ENCODE peak calls at places on chromosomes 4 and X, in six cellular contexts. A, C, H, D, M and R are unnamed samples.

GRCh38 chr4:3791910-3792542 is 25.8 kb downstream of the ADRA2C start:
- DNase-seq in A (peak), C (peak), H (no peak), D (peak), M (no peak), R (peak)

GRCh38 chr4:15778191-15778741 is at the start of gene CD38:
- DNase-seq in A (peak), C (peak), H (no peak), D (no peak), M (no peak), R (peak)

GRCh38 chr4:52659016-52659721 is at the start of gene USP46:
- DNase-seq in A (peak), C (peak), H (peak), D (peak), M (peak), R (peak)

GRCh38 chr4:137156054-137156453 is 376.2 kb downstream of the PCDH18 start:
- DNase-seq in A (no peak), C (no peak), H (no peak), D (no peak), M (no peak), R (no peak)

GRCh38 chr4:168636506-168637176 is 139.8 kb downstream of the PALLD start:
- DNase-seq in A (no peak), C (no peak), H (no peak), D (no peak), M (no peak), R (peak)

GRCh38 chrX:86002076-86002896 is 45.1 kb downstream of the CHM start:
- DNase-seq in A (peak), C (peak), H (no peak), D (peak), M (no peak), R (no peak)

GRCh38 chr4:17500574-17500973 is 11.3 kb downstream of the QDPR start:
- DNase-seq in A (no peak), C (no peak), H (no peak), D (no peak), M (no peak), R (no peak)

GRCh38 chr4:173052439-173052838 is 116.2 kb upstream of the GALNT7 start:
- DNase-seq in A (no peak), C (no peak), H (no peak), D (no peak), M (no peak), R (no peak)

GRCh38 chrX:154358829-154359228 is 15.6 kb downstream of the FLNA start:
- DNase-seq in A (no peak), C (no peak), H (no peak), D (no peak), M (no peak), R (no peak)

GRCh38 chr4:123449780-123450179 is 53.2 kb downstream of the SPRY1 start:
- DNase-seq in A (no peak), C (no peak), H (no peak), D (peak), M (no peak), R (peak)

GRCh38 chr4:149031399-149031798 is 589.2 kb upstream of the NR3C2 start:
- DNase-seq in A (no peak), C (peak), H (no peak), D (peak), M (no peak), R (peak)

GRCh38 chr4:1813915-1814314 is 20.8 kb downstream of the FGFR3 start:
- DNase-seq in A (no peak), C (no peak), H (no peak), D (no peak), M (no peak), R (peak)

GRCh38 chrX:150200820-150201287 is 162.3 kb upstream of the MAMLD1 start:
- DNase-seq in A (peak), C (no peak), H (peak), D (peak), M (peak), R (peak)

GRCh38 chr4:188130355-188130754 is 8.9 kb upstream of the TRIML1 start:
- DNase-seq in A (no peak), C (peak), H (no peak), D (no peak), M (no peak), R (no peak)

GRCh38 chrX:2490634-2491033 is 10.1 kb downstream of the DHRSX start:
- DNase-seq in A (no peak), C (no peak), H (no peak), D (no peak), M (no peak), R (no peak)

GRCh38 chr4:118889313-118889694 is 650 bp downstream of the SYNPO2 start:
- DNase-seq in A (no peak), C (no peak), H (no peak), D (no peak), M (no peak), R (no peak)

GRCh38 chr4:48173055-48173991 is 39.3 kb upstream of the TXK start:
- DNase-seq in A (no peak), C (peak), H (no peak), D (peak), M (no peak), R (peak)

GRCh38 chrX:153993079-153993478 is 20.5 kb downstream of the TMEM187 start:
- DNase-seq in A (no peak), C (no peak), H (no peak), D (no peak), M (no peak), R (no peak)

DNA sequence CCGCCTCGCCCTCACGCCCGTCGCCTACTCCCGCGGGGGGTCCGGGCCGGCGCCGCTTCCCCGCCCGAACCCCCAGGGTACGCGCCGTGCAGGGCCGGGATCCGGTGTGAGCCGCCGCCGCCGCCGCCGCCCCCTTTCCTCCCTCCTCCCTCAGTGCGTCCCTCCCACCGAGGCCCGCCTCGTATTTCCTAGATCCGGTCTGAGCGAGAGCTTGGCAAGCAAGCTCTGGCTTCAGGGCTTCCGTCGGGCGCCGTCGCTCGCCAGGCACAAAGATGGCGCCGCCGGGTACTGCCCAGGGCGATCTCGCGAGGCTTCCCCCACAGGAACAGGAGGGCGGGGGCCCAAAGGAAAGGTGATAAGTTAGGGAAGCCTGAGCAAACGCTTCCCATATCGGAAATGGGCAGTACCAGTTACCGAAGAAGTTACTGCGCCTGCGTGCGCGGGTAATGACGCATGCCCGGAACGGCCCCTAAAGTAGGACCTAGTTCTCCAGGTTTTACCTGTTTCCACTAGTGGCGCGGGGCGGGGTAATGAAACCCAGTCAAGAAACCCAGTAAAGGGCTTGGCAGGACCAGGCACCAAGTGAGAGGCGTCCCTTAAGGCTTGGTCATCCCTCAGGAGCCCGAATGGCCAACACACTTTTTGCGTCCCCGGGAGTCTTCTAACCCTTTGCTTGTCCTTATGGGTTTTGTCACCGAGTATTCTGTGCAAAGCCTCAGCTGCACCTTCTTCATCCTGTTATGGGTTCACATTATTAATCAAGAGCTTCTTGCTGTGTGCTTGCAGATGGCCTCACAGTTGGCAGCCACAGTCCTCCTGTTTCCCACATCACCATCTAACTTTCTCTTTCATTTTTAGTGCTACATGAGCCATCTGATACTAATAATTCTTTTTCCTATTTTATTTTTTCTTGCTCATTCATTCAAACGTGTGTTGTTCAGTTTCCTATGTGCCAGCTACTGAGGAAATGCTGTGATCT is at the start of gene TAB3:
- DNase-seq in A (peak), C (peak), H (peak), D (peak), M (peak), R (peak)
- H3K27ac ChIP-seq in A (peak), C (no peak), H (peak), D (peak), M (peak), R (peak)

GRCh38 chrX:21438792-21439191 is 64.6 kb downstream of the CNKSR2 start:
- DNase-seq in A (no peak), C (no peak), H (no peak), D (no peak), M (no peak), R (no peak)
- TF ChIP-seq CTCF in A (no peak), C (no peak), H (no peak), D (no peak), M (no peak), R (no peak)

DNA sequence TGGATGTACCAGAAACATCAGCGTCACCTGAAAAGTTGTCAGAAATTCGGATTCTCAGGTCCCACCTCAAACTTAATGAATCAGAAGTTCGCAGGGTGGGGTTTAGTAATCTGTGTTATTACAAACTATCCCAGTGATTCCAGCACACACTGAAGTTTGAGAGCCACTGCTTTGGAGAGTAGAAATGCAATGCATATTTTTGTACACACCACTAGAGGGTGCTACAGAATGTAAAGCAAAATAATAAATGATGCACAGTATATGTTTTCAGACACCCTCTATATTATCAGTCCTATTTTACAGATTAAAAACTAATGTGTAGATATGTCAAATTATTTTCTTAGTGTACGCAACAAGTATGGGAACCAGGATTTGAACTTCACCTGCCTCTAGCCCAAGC is 2.5 kb upstream of the MORF4L2 start:
- DNase-seq in A (no peak), C (peak), H (no peak), D (no peak), M (no peak), R (peak)
- H3K27ac ChIP-seq in A (no peak), C (no peak), H (no peak), D (no peak), M (peak), R (no peak)

GRCh38 chrX:54551801-54552200 is 21.8 kb downstream of the GNL3L start:
- DNase-seq in A (no peak), C (no peak), H (no peak), D (no peak), M (no peak), R (no peak)
- TF ChIP-seq CTCF in A (no peak), C (no peak), H (no peak), D (no peak), M (no peak), R (no peak)

GRCh38 chr4:95087657-95088455 is 330.1 kb downstream of the BMPR1B start:
- DNase-seq in A (no peak), C (no peak), H (no peak), D (no peak), M (no peak), R (peak)
- H3K27ac ChIP-seq in A (no peak), C (no peak), H (no peak), D (no peak), M (no peak), R (no peak)

GRCh38 chr4:152735302-152735917 is 44.1 kb downstream of the TIGD4 start:
- DNase-seq in A (no peak), C (peak), H (no peak), D (peak), M (no peak), R (peak)
- TF ChIP-seq CTCF in A (peak), C (peak), H (peak), D (peak), M (peak), R (peak)

GRCh38 chr4:113378836-113379235 is 329.4 kb downstream of the ANK2 start:
- DNase-seq in A (no peak), C (no peak), H (no peak), D (no peak), M (no peak), R (no peak)

GRCh38 chr4:113384600-113384999 is 335.1 kb downstream of the ANK2 start:
- DNase-seq in A (no peak), C (no peak), H (no peak), D (peak), M (no peak), R (peak)

GRCh38 chr4:113385500-113385899 is 336.0 kb downstream of the ANK2 start:
- DNase-seq in A (no peak), C (no peak), H (no peak), D (no peak), M (no peak), R (no peak)

GRCh38 chr4:113383111-113383785 is 333.8 kb downstream of the ANK2 start:
- DNase-seq in A (no peak), C (no peak), H (no peak), D (peak), M (no peak), R (peak)

DNA sequence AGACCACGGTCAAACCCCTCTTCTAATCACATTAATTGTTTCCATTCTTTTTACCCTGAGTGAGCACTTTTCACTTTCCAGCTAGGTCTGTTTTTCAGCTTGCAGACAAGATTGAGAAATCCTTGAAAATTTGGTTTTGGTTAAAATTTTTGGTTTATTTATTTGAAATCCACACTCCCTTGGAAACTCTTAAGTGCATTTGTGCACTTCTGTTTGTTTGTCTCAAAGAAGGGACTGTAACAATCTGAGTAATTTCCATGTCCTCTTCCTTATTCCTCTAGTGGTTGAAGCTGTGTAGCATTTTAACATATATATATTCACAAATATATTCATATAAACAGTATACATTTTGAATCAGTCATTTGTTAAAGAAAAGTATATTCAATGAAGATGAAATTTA is 333.3 kb downstream of the ANK2 start:
- DNase-seq in A (no peak), C (no peak), H (no peak), D (no peak), M (no peak), R (no peak)
- H3K27ac ChIP-seq in A (no peak), C (no peak), H (no peak), D (no peak), M (no peak), R (peak)

DNA sequence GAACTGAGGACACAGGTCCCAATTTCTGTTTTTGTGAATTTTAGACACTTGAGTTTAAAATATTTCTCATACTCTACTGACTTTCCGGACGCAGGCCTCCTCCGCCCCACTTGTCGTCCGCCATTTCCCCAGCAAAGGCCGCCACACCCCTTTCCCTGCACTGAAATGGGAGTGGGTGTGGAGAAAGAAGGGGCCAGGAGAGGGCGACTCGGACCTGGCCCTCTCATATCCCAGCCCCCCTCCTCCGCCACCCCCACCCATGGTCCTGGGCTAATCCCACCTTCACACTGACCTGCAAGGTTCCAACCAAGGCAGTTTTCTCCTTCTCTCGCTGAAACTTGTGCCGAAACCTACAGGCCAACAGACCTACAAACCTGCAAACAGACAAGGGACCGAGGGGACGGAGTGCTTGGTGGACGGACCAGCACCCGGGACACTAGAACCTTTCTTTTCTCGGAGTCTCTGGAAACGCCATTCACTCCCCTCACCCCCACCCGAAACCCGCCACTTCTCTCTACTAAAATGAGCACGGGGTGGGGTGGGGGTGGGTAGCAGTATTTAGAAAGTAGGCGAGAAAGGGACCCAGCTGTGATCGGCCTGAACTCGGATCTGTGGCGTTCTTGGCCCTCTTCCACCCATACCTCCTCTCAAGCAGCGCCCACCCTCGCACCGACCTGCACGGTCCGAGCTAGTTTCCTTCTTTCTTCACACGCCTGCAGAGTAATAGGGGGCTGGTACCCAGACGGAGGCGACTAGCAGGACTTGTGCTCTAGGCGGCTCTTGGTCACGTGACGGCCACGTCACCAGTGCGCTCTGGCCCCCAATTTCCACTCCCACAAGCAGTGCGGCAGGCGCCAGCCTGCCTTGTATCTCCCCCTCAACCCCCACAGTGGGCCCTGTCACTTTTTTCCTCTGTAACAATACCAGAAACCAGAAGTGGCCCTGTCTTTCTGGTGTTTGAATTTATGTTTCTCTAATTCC is at the start of gene ARMCX6:
- DNase-seq in A (peak), C (peak), H (peak), D (peak), M (peak), R (peak)
- TF ChIP-seq CTCF in A (peak), C (peak), H (no peak), D (peak), M (no peak), R (peak)

DNA sequence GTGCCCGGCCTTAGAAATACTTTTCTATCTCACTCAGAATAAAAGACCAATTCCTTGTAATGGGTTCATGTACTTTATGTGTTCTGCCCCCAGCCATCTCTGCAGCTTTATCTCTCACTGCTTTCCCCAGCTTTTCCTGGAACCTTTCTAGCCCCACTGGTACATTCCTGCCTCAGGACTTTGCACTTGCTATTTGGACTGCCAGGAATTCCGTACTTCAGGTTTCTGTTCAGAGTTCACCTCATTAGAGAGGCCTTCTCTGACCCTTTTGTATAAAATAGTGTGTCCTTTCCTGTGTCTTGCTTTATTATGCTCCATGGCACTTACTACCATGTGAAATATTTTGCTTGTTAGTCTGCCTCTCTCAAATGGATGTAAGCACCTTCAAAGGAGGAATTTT is 112.5 kb downstream of the PDLIM5 start:
- DNase-seq in A (no peak), C (peak), H (no peak), D (no peak), M (no peak), R (no peak)
- H3K27ac ChIP-seq in A (peak), C (no peak), H (no peak), D (no peak), M (no peak), R (no peak)